ENCODE peak calls at places on chromosome 6, in five cellular contexts. One of them, this sample, is unnamed.

GRCh38 chr6:52529311-52529710 is 47.5 kb downstream of the TRAM2 start:
- DNase-seq in left lung: no peak
- DNase-seq in M059J: no peak
- DNase-seq in posterior vena cava: no peak
- DNase-seq in activated CD8-positive, alpha-beta memory T cell treated with anti-CD3 and anti-CD28 coated beads for 48 hours: no peak
- DNase-seq in this sample: no peak

GRCh38 chr6:81844686-81845085 is 92.2 kb upstream of the TENT5A start:
- DNase-seq in left lung: no peak
- DNase-seq in M059J: no peak
- DNase-seq in posterior vena cava: no peak
- DNase-seq in activated CD8-positive, alpha-beta memory T cell treated with anti-CD3 and anti-CD28 coated beads for 48 hours: no peak
- DNase-seq in this sample: no peak

GRCh38 chr6:28816909-28817807 is 106.6 kb downstream of the TRIM27 start:
- DNase-seq in left lung: no peak
- DNase-seq in M059J: peak; percentile 83
- DNase-seq in posterior vena cava: no peak
- DNase-seq in activated CD8-positive, alpha-beta memory T cell treated with anti-CD3 and anti-CD28 coated beads for 48 hours: peak; percentile 39
- DNase-seq in this sample: peak; percentile 63

GRCh38 chr6:152189736-152190135 is 382.3 kb downstream of the ESR1 start:
- DNase-seq in left lung: no peak
- DNase-seq in M059J: no peak
- DNase-seq in posterior vena cava: no peak
- DNase-seq in activated CD8-positive, alpha-beta memory T cell treated with anti-CD3 and anti-CD28 coated beads for 48 hours: no peak
- DNase-seq in this sample: peak; percentile 22

GRCh38 chr6:113939825-113940224 is 31.1 kb downstream of the HDAC2 start:
- DNase-seq in left lung: no peak
- DNase-seq in M059J: no peak
- DNase-seq in posterior vena cava: no peak
- DNase-seq in activated CD8-positive, alpha-beta memory T cell treated with anti-CD3 and anti-CD28 coated beads for 48 hours: no peak
- DNase-seq in this sample: no peak

GRCh38 chr6:126766820-126767219 is 351.7 kb upstream of the RSPO3 start:
- DNase-seq in left lung: no peak
- DNase-seq in M059J: no peak
- DNase-seq in posterior vena cava: no peak
- DNase-seq in activated CD8-positive, alpha-beta memory T cell treated with anti-CD3 and anti-CD28 coated beads for 48 hours: no peak
- DNase-seq in this sample: no peak

GRCh38 chr6:52389626-52390360 is 27.8 kb downstream of the PAQR8 start:
- DNase-seq in left lung: peak; percentile 76
- DNase-seq in M059J: peak; percentile 95
- DNase-seq in posterior vena cava: no peak
- DNase-seq in activated CD8-positive, alpha-beta memory T cell treated with anti-CD3 and anti-CD28 coated beads for 48 hours: no peak
- DNase-seq in this sample: no peak

GRCh38 chr6:160217863-160218262 is 40.8 kb downstream of the SLC22A2 start:
- DNase-seq in left lung: no peak
- DNase-seq in M059J: no peak
- DNase-seq in posterior vena cava: no peak
- DNase-seq in activated CD8-positive, alpha-beta memory T cell treated with anti-CD3 and anti-CD28 coated beads for 48 hours: no peak
- DNase-seq in this sample: no peak

GRCh38 chr6:129901910-129902309 is 40.8 kb upstream of the TMEM244 start:
- DNase-seq in left lung: no peak
- DNase-seq in M059J: peak; percentile 34
- DNase-seq in posterior vena cava: no peak
- DNase-seq in activated CD8-positive, alpha-beta memory T cell treated with anti-CD3 and anti-CD28 coated beads for 48 hours: no peak
- DNase-seq in this sample: no peak

GRCh38 chr6:45256697-45257695 is 71.1 kb upstream of the RUNX2 start:
- DNase-seq in left lung: no peak
- DNase-seq in M059J: peak; percentile 13
- DNase-seq in posterior vena cava: no peak
- DNase-seq in activated CD8-positive, alpha-beta memory T cell treated with anti-CD3 and anti-CD28 coated beads for 48 hours: no peak
- DNase-seq in this sample: no peak

GRCh38 chr6:36829919-36830544 is 9.2 kb downstream of the CPNE5 start:
- DNase-seq in left lung: no peak
- DNase-seq in M059J: peak; percentile 62
- DNase-seq in posterior vena cava: peak; percentile 88
- DNase-seq in activated CD8-positive, alpha-beta memory T cell treated with anti-CD3 and anti-CD28 coated beads for 48 hours: no peak
- DNase-seq in this sample: no peak

GRCh38 chr6:69379518-69379917 is 417.3 kb downstream of the LMBRD1 start:
- DNase-seq in left lung: no peak
- DNase-seq in M059J: no peak
- DNase-seq in posterior vena cava: no peak
- DNase-seq in activated CD8-positive, alpha-beta memory T cell treated with anti-CD3 and anti-CD28 coated beads for 48 hours: no peak
- DNase-seq in this sample: no peak

GRCh38 chr6:35977308-35977707 is 47.1 kb downstream of the SLC26A8 start:
- DNase-seq in left lung: no peak
- DNase-seq in M059J: no peak
- DNase-seq in posterior vena cava: no peak
- DNase-seq in activated CD8-positive, alpha-beta memory T cell treated with anti-CD3 and anti-CD28 coated beads for 48 hours: no peak
- DNase-seq in this sample: no peak

GRCh38 chr6:73712536-73712935 is 16.5 kb downstream of the CD109 start:
- DNase-seq in left lung: no peak
- DNase-seq in M059J: no peak
- DNase-seq in posterior vena cava: no peak
- DNase-seq in activated CD8-positive, alpha-beta memory T cell treated with anti-CD3 and anti-CD28 coated beads for 48 hours: no peak
- DNase-seq in this sample: no peak

GRCh38 chr6:36241728-36242127 is 28.1 kb upstream of the PNPLA1 start:
- DNase-seq in left lung: no peak
- DNase-seq in M059J: no peak
- DNase-seq in posterior vena cava: no peak
- DNase-seq in activated CD8-positive, alpha-beta memory T cell treated with anti-CD3 and anti-CD28 coated beads for 48 hours: no peak
- DNase-seq in this sample: peak; percentile 36

GRCh38 chr6:138115877-138116660 is 8.8 kb upstream of the PERP start:
- DNase-seq in left lung: no peak
- DNase-seq in M059J: peak; percentile 74
- DNase-seq in posterior vena cava: no peak
- DNase-seq in activated CD8-positive, alpha-beta memory T cell treated with anti-CD3 and anti-CD28 coated beads for 48 hours: no peak
- DNase-seq in this sample: peak; percentile 34

GRCh38 chr6:4610256-4610655 is 165.9 kb upstream of the CDYL start:
- DNase-seq in left lung: no peak
- DNase-seq in M059J: peak; percentile 85
- DNase-seq in posterior vena cava: peak; percentile 85
- DNase-seq in activated CD8-positive, alpha-beta memory T cell treated with anti-CD3 and anti-CD28 coated beads for 48 hours: no peak
- DNase-seq in this sample: peak; percentile 45

GRCh38 chr6:74657033-74657432 is 548.8 kb downstream of the COL12A1 start:
- DNase-seq in left lung: no peak
- DNase-seq in M059J: peak; percentile 71
- DNase-seq in posterior vena cava: no peak
- DNase-seq in activated CD8-positive, alpha-beta memory T cell treated with anti-CD3 and anti-CD28 coated beads for 48 hours: no peak
- DNase-seq in this sample: no peak

GRCh38 chr6:151561238-151561637 is 67.4 kb downstream of the CCDC170 start:
- DNase-seq in left lung: no peak
- DNase-seq in M059J: no peak
- DNase-seq in posterior vena cava: no peak
- DNase-seq in activated CD8-positive, alpha-beta memory T cell treated with anti-CD3 and anti-CD28 coated beads for 48 hours: no peak
- DNase-seq in this sample: no peak

GRCh38 chr6:167341665-167342655 is 17.1 kb downstream of the TTLL2 start:
- DNase-seq in left lung: no peak
- DNase-seq in M059J: no peak
- DNase-seq in posterior vena cava: no peak
- DNase-seq in activated CD8-positive, alpha-beta memory T cell treated with anti-CD3 and anti-CD28 coated beads for 48 hours: no peak
- DNase-seq in this sample: no peak

GRCh38 chr6:27940766-27941165 is 16.3 kb upstream of the OR2B6 start:
- DNase-seq in left lung: no peak
- DNase-seq in M059J: peak; percentile 28
- DNase-seq in posterior vena cava: no peak
- DNase-seq in activated CD8-positive, alpha-beta memory T cell treated with anti-CD3 and anti-CD28 coated beads for 48 hours: no peak
- DNase-seq in this sample: no peak

GRCh38 chr6:63014290-63014689 is 197.0 kb upstream of the FKBP1C start:
- DNase-seq in left lung: no peak
- DNase-seq in M059J: no peak
- DNase-seq in posterior vena cava: no peak
- DNase-seq in activated CD8-positive, alpha-beta memory T cell treated with anti-CD3 and anti-CD28 coated beads for 48 hours: no peak
- DNase-seq in this sample: no peak

This sample was measured in non-pigmented ciliary epithelial cell.